ENCODE peak calls at places on chromosomes 1 and 21, in eight cellular contexts. Q, X, E, P, H, U, I and Z are unnamed samples.

GRCh38 chr21:17786219-17787181 is 32.7 kb downstream of the C21orf91 start:
- DNase-seq in E (no peak), H (no peak), U (no peak), Q (no peak), X (no peak), I (no peak), P (no peak), Z (no peak)

GRCh38 chr1:36170643-36171412 is 14.9 kb downstream of the MAP7D1 start:
- DNase-seq in U (no peak), H (no peak), Q (no peak), X (no peak), P (no peak), I (no peak), E (no peak), Z (no peak)

GRCh38 chr21:31557421-31557955 is 102.0 kb upstream of the SOD1 start:
- DNase-seq in H (peak; percentile 83), U (no peak), Q (no peak), E (no peak), I (peak; percentile 11), P (no peak), X (no peak), Z (peak; percentile 30)

GRCh38 chr1:177569476-177569875 is 398.7 kb downstream of the BRINP2 start:
- DNase-seq in H (no peak), Q (no peak), E (no peak), P (no peak), X (no peak), I (no peak), U (no peak), Z (no peak)

GRCh38 chr1:192546596-192547199 is 28.9 kb upstream of the RGS1 start:
- DNase-seq in U (no peak), I (no peak), E (no peak), P (no peak), Q (no peak), X (no peak), H (no peak), Z (no peak)

GRCh38 chr1:82903626-82904025 is 1095.3 kb downstream of the TTLL7 start:
- DNase-seq in U (no peak), H (no peak), X (no peak), E (no peak), I (no peak), Q (no peak), P (no peak), Z (no peak)

GRCh38 chr1:22329171-22329540 is 122.5 kb upstream of the ZBTB40 start:
- DNase-seq in I (no peak), H (no peak), X (no peak), E (no peak), Q (no peak), P (no peak), U (no peak), Z (no peak)

GRCh38 chr1:116408803-116409720 is 36.0 kb downstream of the ATP1A1 start:
- DNase-seq in H (no peak), P (no peak), I (no peak), U (no peak), X (no peak), Q (no peak), E (no peak), Z (no peak)

GRCh38 chr21:33561373-33561772 is 18.5 kb downstream of the SON start:
- DNase-seq in E (no peak), X (no peak), H (no peak), U (no peak), I (no peak), Q (no peak), P (no peak), Z (no peak)